ENCODE peak calls at places on chromosomes 3 and 15, in nine cellular contexts. One of them, this sample, is unnamed.

GRCh38 chr15:56052389-56053045 is 59.1 kb upstream of the NEDD4 start:
- DNase-seq in GM03348: peak
- DNase-seq in activated naive CD8-positive, alpha-beta T cell treated with anti-CD3 and anti-CD28 coated beads, Interleukin-2, amount 50 U/mL, for 24 hours: no peak
- DNase-seq in activated CD8-positive, alpha-beta memory T cell treated with anti-CD3 and anti-CD28 coated beads, Interleukin-2, amount 50 U/mL, for 48 hours: no peak
- DNase-seq in HT-29: peak
- DNase-seq in T-helper 2 cell: no peak
- DNase-seq in ACHN: peak
- DNase-seq in GM23248: peak
- DNase-seq in activated CD4-positive, alpha-beta T cell treated with anti-CD3 and anti-CD28 coated beads, Interleukin-2, amount 50 U/mL, for 48 hours: no peak
- DNase-seq in this sample: peak

GRCh38 chr15:39667382-39668127 is 86.7 kb downstream of the THBS1 start:
- DNase-seq in GM23248: no peak
- DNase-seq in GM03348: no peak
- DNase-seq in activated naive CD8-positive, alpha-beta T cell treated with anti-CD3 and anti-CD28 coated beads, Interleukin-2, amount 50 U/mL, for 24 hours: no peak
- DNase-seq in T-helper 2 cell: no peak
- DNase-seq in ACHN: no peak
- DNase-seq in HT-29: no peak
- DNase-seq in activated CD4-positive, alpha-beta T cell treated with anti-CD3 and anti-CD28 coated beads, Interleukin-2, amount 50 U/mL, for 48 hours: no peak
- DNase-seq in activated CD8-positive, alpha-beta memory T cell treated with anti-CD3 and anti-CD28 coated beads, Interleukin-2, amount 50 U/mL, for 48 hours: no peak
- DNase-seq in this sample: no peak

GRCh38 chr3:195066441-195066841 is 204.5 kb downstream of the XXYLT1 start:
- DNase-seq in GM03348: no peak
- DNase-seq in activated naive CD8-positive, alpha-beta T cell treated with anti-CD3 and anti-CD28 coated beads, Interleukin-2, amount 50 U/mL, for 24 hours: no peak
- DNase-seq in HT-29: no peak
- DNase-seq in GM23248: no peak
- DNase-seq in T-helper 2 cell: no peak
- DNase-seq in activated CD4-positive, alpha-beta T cell treated with anti-CD3 and anti-CD28 coated beads, Interleukin-2, amount 50 U/mL, for 48 hours: no peak
- DNase-seq in activated CD8-positive, alpha-beta memory T cell treated with anti-CD3 and anti-CD28 coated beads, Interleukin-2, amount 50 U/mL, for 48 hours: no peak
- DNase-seq in ACHN: no peak
- DNase-seq in this sample: no peak

GRCh38 chr3:37456270-37456708 is 281.9 kb upstream of the LRRFIP2 start:
- DNase-seq in ACHN: no peak
- DNase-seq in GM03348: peak
- DNase-seq in T-helper 2 cell: no peak
- DNase-seq in activated CD8-positive, alpha-beta memory T cell treated with anti-CD3 and anti-CD28 coated beads, Interleukin-2, amount 50 U/mL, for 48 hours: no peak
- DNase-seq in GM23248: peak
- DNase-seq in activated naive CD8-positive, alpha-beta T cell treated with anti-CD3 and anti-CD28 coated beads, Interleukin-2, amount 50 U/mL, for 24 hours: no peak
- DNase-seq in HT-29: no peak
- DNase-seq in activated CD4-positive, alpha-beta T cell treated with anti-CD3 and anti-CD28 coated beads, Interleukin-2, amount 50 U/mL, for 48 hours: no peak
- DNase-seq in this sample: peak

GRCh38 chr3:16146015-16146730 is 28.3 kb upstream of the GALNT15 start:
- DNase-seq in activated naive CD8-positive, alpha-beta T cell treated with anti-CD3 and anti-CD28 coated beads, Interleukin-2, amount 50 U/mL, for 24 hours: no peak
- DNase-seq in T-helper 2 cell: no peak
- DNase-seq in ACHN: no peak
- DNase-seq in HT-29: no peak
- DNase-seq in GM23248: no peak
- DNase-seq in GM03348: no peak
- DNase-seq in activated CD8-positive, alpha-beta memory T cell treated with anti-CD3 and anti-CD28 coated beads, Interleukin-2, amount 50 U/mL, for 48 hours: no peak
- DNase-seq in activated CD4-positive, alpha-beta T cell treated with anti-CD3 and anti-CD28 coated beads, Interleukin-2, amount 50 U/mL, for 48 hours: no peak
- DNase-seq in this sample: no peak

GRCh38 chr3:72288955-72289707 is 504.2 kb upstream of the PROK2 start:
- DNase-seq in ACHN: peak
- DNase-seq in activated CD8-positive, alpha-beta memory T cell treated with anti-CD3 and anti-CD28 coated beads, Interleukin-2, amount 50 U/mL, for 48 hours: no peak
- DNase-seq in GM03348: peak
- DNase-seq in GM23248: peak
- DNase-seq in activated CD4-positive, alpha-beta T cell treated with anti-CD3 and anti-CD28 coated beads, Interleukin-2, amount 50 U/mL, for 48 hours: no peak
- DNase-seq in HT-29: no peak
- DNase-seq in T-helper 2 cell: no peak
- DNase-seq in activated naive CD8-positive, alpha-beta T cell treated with anti-CD3 and anti-CD28 coated beads, Interleukin-2, amount 50 U/mL, for 24 hours: no peak
- DNase-seq in this sample: peak

GRCh38 chr3:141845407-141846049 is 30.9 kb upstream of the ATP1B3 start:
- DNase-seq in GM23248: no peak
- DNase-seq in T-helper 2 cell: peak
- DNase-seq in activated CD8-positive, alpha-beta memory T cell treated with anti-CD3 and anti-CD28 coated beads, Interleukin-2, amount 50 U/mL, for 48 hours: no peak
- DNase-seq in activated naive CD8-positive, alpha-beta T cell treated with anti-CD3 and anti-CD28 coated beads, Interleukin-2, amount 50 U/mL, for 24 hours: peak
- DNase-seq in HT-29: no peak
- DNase-seq in GM03348: no peak
- DNase-seq in activated CD4-positive, alpha-beta T cell treated with anti-CD3 and anti-CD28 coated beads, Interleukin-2, amount 50 U/mL, for 48 hours: peak
- DNase-seq in ACHN: no peak
- DNase-seq in this sample: peak

GRCh38 chr3:87949189-87949878 is 109.5 kb downstream of the CGGBP1 start:
- DNase-seq in T-helper 2 cell: no peak
- DNase-seq in GM23248: no peak
- DNase-seq in GM03348: no peak
- DNase-seq in HT-29: no peak
- DNase-seq in activated CD8-positive, alpha-beta memory T cell treated with anti-CD3 and anti-CD28 coated beads, Interleukin-2, amount 50 U/mL, for 48 hours: no peak
- DNase-seq in ACHN: no peak
- DNase-seq in activated naive CD8-positive, alpha-beta T cell treated with anti-CD3 and anti-CD28 coated beads, Interleukin-2, amount 50 U/mL, for 24 hours: no peak
- DNase-seq in activated CD4-positive, alpha-beta T cell treated with anti-CD3 and anti-CD28 coated beads, Interleukin-2, amount 50 U/mL, for 48 hours: no peak
- DNase-seq in this sample: no peak

GRCh38 chr3:16618721-16619120 is 13.5 kb upstream of the DAZL start:
- DNase-seq in ACHN: no peak
- DNase-seq in activated naive CD8-positive, alpha-beta T cell treated with anti-CD3 and anti-CD28 coated beads, Interleukin-2, amount 50 U/mL, for 24 hours: no peak
- DNase-seq in activated CD4-positive, alpha-beta T cell treated with anti-CD3 and anti-CD28 coated beads, Interleukin-2, amount 50 U/mL, for 48 hours: no peak
- DNase-seq in GM23248: peak
- DNase-seq in T-helper 2 cell: no peak
- DNase-seq in HT-29: no peak
- DNase-seq in GM03348: peak
- DNase-seq in activated CD8-positive, alpha-beta memory T cell treated with anti-CD3 and anti-CD28 coated beads, Interleukin-2, amount 50 U/mL, for 48 hours: no peak
- DNase-seq in this sample: no peak

GRCh38 chr3:149547413-149547812 is 72.9 kb downstream of the TM4SF4 start:
- DNase-seq in activated CD8-positive, alpha-beta memory T cell treated with anti-CD3 and anti-CD28 coated beads, Interleukin-2, amount 50 U/mL, for 48 hours: no peak
- DNase-seq in ACHN: no peak
- DNase-seq in activated naive CD8-positive, alpha-beta T cell treated with anti-CD3 and anti-CD28 coated beads, Interleukin-2, amount 50 U/mL, for 24 hours: no peak
- DNase-seq in GM03348: peak
- DNase-seq in activated CD4-positive, alpha-beta T cell treated with anti-CD3 and anti-CD28 coated beads, Interleukin-2, amount 50 U/mL, for 48 hours: no peak
- DNase-seq in GM23248: peak
- DNase-seq in HT-29: no peak
- DNase-seq in T-helper 2 cell: no peak
- DNase-seq in this sample: no peak

GRCh38 chr3:128413003-128413370 is 53.7 kb downstream of the DNAJB8 start:
- DNase-seq in GM23248: no peak
- DNase-seq in HT-29: no peak
- DNase-seq in T-helper 2 cell: no peak
- DNase-seq in ACHN: no peak
- DNase-seq in GM03348: no peak
- DNase-seq in activated naive CD8-positive, alpha-beta T cell treated with anti-CD3 and anti-CD28 coated beads, Interleukin-2, amount 50 U/mL, for 24 hours: no peak
- DNase-seq in activated CD8-positive, alpha-beta memory T cell treated with anti-CD3 and anti-CD28 coated beads, Interleukin-2, amount 50 U/mL, for 48 hours: no peak
- DNase-seq in activated CD4-positive, alpha-beta T cell treated with anti-CD3 and anti-CD28 coated beads, Interleukin-2, amount 50 U/mL, for 48 hours: no peak
- DNase-seq in this sample: no peak

GRCh38 chr15:57298843-57299550 is 77.3 kb upstream of the CGNL1 start:
- DNase-seq in GM23248: no peak
- DNase-seq in activated CD8-positive, alpha-beta memory T cell treated with anti-CD3 and anti-CD28 coated beads, Interleukin-2, amount 50 U/mL, for 48 hours: no peak
- DNase-seq in GM03348: no peak
- DNase-seq in T-helper 2 cell: no peak
- DNase-seq in activated CD4-positive, alpha-beta T cell treated with anti-CD3 and anti-CD28 coated beads, Interleukin-2, amount 50 U/mL, for 48 hours: no peak
- DNase-seq in HT-29: no peak
- DNase-seq in ACHN: no peak
- DNase-seq in activated naive CD8-positive, alpha-beta T cell treated with anti-CD3 and anti-CD28 coated beads, Interleukin-2, amount 50 U/mL, for 24 hours: no peak
- DNase-seq in this sample: no peak

GRCh38 chr15:75200765-75201608 is 695 bp upstream of the C15orf39 start:
- DNase-seq in HT-29: peak
- DNase-seq in GM03348: peak
- DNase-seq in activated naive CD8-positive, alpha-beta T cell treated with anti-CD3 and anti-CD28 coated beads, Interleukin-2, amount 50 U/mL, for 24 hours: peak
- DNase-seq in activated CD4-positive, alpha-beta T cell treated with anti-CD3 and anti-CD28 coated beads, Interleukin-2, amount 50 U/mL, for 48 hours: peak
- DNase-seq in T-helper 2 cell: peak
- DNase-seq in activated CD8-positive, alpha-beta memory T cell treated with anti-CD3 and anti-CD28 coated beads, Interleukin-2, amount 50 U/mL, for 48 hours: peak
- DNase-seq in ACHN: no peak
- DNase-seq in GM23248: peak
- DNase-seq in this sample: peak

GRCh38 chr15:40932146-40932545 is 3.0 kb downstream of the DLL4 start:
- DNase-seq in GM23248: no peak
- DNase-seq in activated naive CD8-positive, alpha-beta T cell treated with anti-CD3 and anti-CD28 coated beads, Interleukin-2, amount 50 U/mL, for 24 hours: no peak
- DNase-seq in T-helper 2 cell: no peak
- DNase-seq in activated CD8-positive, alpha-beta memory T cell treated with anti-CD3 and anti-CD28 coated beads, Interleukin-2, amount 50 U/mL, for 48 hours: no peak
- DNase-seq in HT-29: peak
- DNase-seq in GM03348: no peak
- DNase-seq in activated CD4-positive, alpha-beta T cell treated with anti-CD3 and anti-CD28 coated beads, Interleukin-2, amount 50 U/mL, for 48 hours: no peak
- DNase-seq in ACHN: no peak
- DNase-seq in this sample: peak

GRCh38 chr15:99507016-99507731 is 58.6 kb upstream of the MEF2A start:
- DNase-seq in activated CD4-positive, alpha-beta T cell treated with anti-CD3 and anti-CD28 coated beads, Interleukin-2, amount 50 U/mL, for 48 hours: no peak
- DNase-seq in GM23248: peak
- DNase-seq in activated CD8-positive, alpha-beta memory T cell treated with anti-CD3 and anti-CD28 coated beads, Interleukin-2, amount 50 U/mL, for 48 hours: no peak
- DNase-seq in activated naive CD8-positive, alpha-beta T cell treated with anti-CD3 and anti-CD28 coated beads, Interleukin-2, amount 50 U/mL, for 24 hours: no peak
- DNase-seq in HT-29: no peak
- DNase-seq in T-helper 2 cell: no peak
- DNase-seq in GM03348: no peak
- DNase-seq in ACHN: no peak
- DNase-seq in this sample: no peak

GRCh38 chr3:123816673-123817207 is 67.4 kb downstream of the MYLK start:
- DNase-seq in GM23248: peak
- DNase-seq in activated CD8-positive, alpha-beta memory T cell treated with anti-CD3 and anti-CD28 coated beads, Interleukin-2, amount 50 U/mL, for 48 hours: no peak
- DNase-seq in T-helper 2 cell: no peak
- DNase-seq in HT-29: no peak
- DNase-seq in ACHN: no peak
- DNase-seq in activated naive CD8-positive, alpha-beta T cell treated with anti-CD3 and anti-CD28 coated beads, Interleukin-2, amount 50 U/mL, for 24 hours: no peak
- DNase-seq in GM03348: peak
- DNase-seq in activated CD4-positive, alpha-beta T cell treated with anti-CD3 and anti-CD28 coated beads, Interleukin-2, amount 50 U/mL, for 48 hours: no peak
- DNase-seq in this sample: no peak

GRCh38 chr3:29281265-29282228 is 676 bp downstream of the RBMS3 start:
- DNase-seq in GM03348: peak
- DNase-seq in GM23248: peak
- DNase-seq in T-helper 2 cell: no peak
- DNase-seq in activated CD4-positive, alpha-beta T cell treated with anti-CD3 and anti-CD28 coated beads, Interleukin-2, amount 50 U/mL, for 48 hours: no peak
- DNase-seq in activated naive CD8-positive, alpha-beta T cell treated with anti-CD3 and anti-CD28 coated beads, Interleukin-2, amount 50 U/mL, for 24 hours: no peak
- DNase-seq in HT-29: no peak
- DNase-seq in ACHN: peak
- DNase-seq in activated CD8-positive, alpha-beta memory T cell treated with anti-CD3 and anti-CD28 coated beads, Interleukin-2, amount 50 U/mL, for 48 hours: no peak
- DNase-seq in this sample: peak

GRCh38 chr3:55641914-55642313 is 154.8 kb upstream of the WNT5A start:
- DNase-seq in HT-29: no peak
- DNase-seq in activated CD4-positive, alpha-beta T cell treated with anti-CD3 and anti-CD28 coated beads, Interleukin-2, amount 50 U/mL, for 48 hours: no peak
- DNase-seq in GM03348: no peak
- DNase-seq in GM23248: no peak
- DNase-seq in ACHN: no peak
- DNase-seq in activated CD8-positive, alpha-beta memory T cell treated with anti-CD3 and anti-CD28 coated beads, Interleukin-2, amount 50 U/mL, for 48 hours: no peak
- DNase-seq in activated naive CD8-positive, alpha-beta T cell treated with anti-CD3 and anti-CD28 coated beads, Interleukin-2, amount 50 U/mL, for 24 hours: no peak
- DNase-seq in T-helper 2 cell: no peak
- DNase-seq in this sample: no peak

GRCh38 chr3:15659254-15659975 is 57.9 kb downstream of the BTD start:
- DNase-seq in activated CD8-positive, alpha-beta memory T cell treated with anti-CD3 and anti-CD28 coated beads, Interleukin-2, amount 50 U/mL, for 48 hours: no peak
- DNase-seq in T-helper 2 cell: no peak
- DNase-seq in activated naive CD8-positive, alpha-beta T cell treated with anti-CD3 and anti-CD28 coated beads, Interleukin-2, amount 50 U/mL, for 24 hours: no peak
- DNase-seq in activated CD4-positive, alpha-beta T cell treated with anti-CD3 and anti-CD28 coated beads, Interleukin-2, amount 50 U/mL, for 48 hours: no peak
- DNase-seq in GM23248: peak
- DNase-seq in GM03348: no peak
- DNase-seq in ACHN: no peak
- DNase-seq in HT-29: no peak
- DNase-seq in this sample: no peak

GRCh38 chr3:135965129-135965505 is 411 bp upstream of the PPP2R3A start:
- DNase-seq in T-helper 2 cell: no peak
- DNase-seq in activated CD4-positive, alpha-beta T cell treated with anti-CD3 and anti-CD28 coated beads, Interleukin-2, amount 50 U/mL, for 48 hours: no peak
- DNase-seq in activated naive CD8-positive, alpha-beta T cell treated with anti-CD3 and anti-CD28 coated beads, Interleukin-2, amount 50 U/mL, for 24 hours: no peak
- DNase-seq in activated CD8-positive, alpha-beta memory T cell treated with anti-CD3 and anti-CD28 coated beads, Interleukin-2, amount 50 U/mL, for 48 hours: no peak
- DNase-seq in GM03348: no peak
- DNase-seq in ACHN: no peak
- DNase-seq in GM23248: no peak
- DNase-seq in HT-29: no peak
- DNase-seq in this sample: no peak

GRCh38 chr3:20683912-20684311 is 497.9 kb upstream of the SGO1 start:
- DNase-seq in activated CD8-positive, alpha-beta memory T cell treated with anti-CD3 and anti-CD28 coated beads, Interleukin-2, amount 50 U/mL, for 48 hours: no peak
- DNase-seq in T-helper 2 cell: no peak
- DNase-seq in activated CD4-positive, alpha-beta T cell treated with anti-CD3 and anti-CD28 coated beads, Interleukin-2, amount 50 U/mL, for 48 hours: no peak
- DNase-seq in GM23248: peak
- DNase-seq in activated naive CD8-positive, alpha-beta T cell treated with anti-CD3 and anti-CD28 coated beads, Interleukin-2, amount 50 U/mL, for 24 hours: no peak
- DNase-seq in HT-29: no peak
- DNase-seq in ACHN: no peak
- DNase-seq in GM03348: peak
- DNase-seq in this sample: no peak

GRCh38 chr15:95018888-95019545 is 787.7 kb downstream of the MCTP2 start:
- DNase-seq in activated naive CD8-positive, alpha-beta T cell treated with anti-CD3 and anti-CD28 coated beads, Interleukin-2, amount 50 U/mL, for 24 hours: no peak
- DNase-seq in ACHN: peak
- DNase-seq in GM03348: peak
- DNase-seq in T-helper 2 cell: no peak
- DNase-seq in activated CD8-positive, alpha-beta memory T cell treated with anti-CD3 and anti-CD28 coated beads, Interleukin-2, amount 50 U/mL, for 48 hours: no peak
- DNase-seq in HT-29: peak
- DNase-seq in GM23248: peak
- DNase-seq in activated CD4-positive, alpha-beta T cell treated with anti-CD3 and anti-CD28 coated beads, Interleukin-2, amount 50 U/mL, for 48 hours: no peak
- DNase-seq in this sample: no peak

GRCh38 chr15:77033729-77034619 is 36.9 kb downstream of the TSPAN3 start:
- DNase-seq in ACHN: no peak
- DNase-seq in GM23248: no peak
- DNase-seq in activated naive CD8-positive, alpha-beta T cell treated with anti-CD3 and anti-CD28 coated beads, Interleukin-2, amount 50 U/mL, for 24 hours: no peak
- DNase-seq in GM03348: peak
- DNase-seq in T-helper 2 cell: no peak
- DNase-seq in activated CD4-positive, alpha-beta T cell treated with anti-CD3 and anti-CD28 coated beads, Interleukin-2, amount 50 U/mL, for 48 hours: peak
- DNase-seq in HT-29: no peak
- DNase-seq in activated CD8-positive, alpha-beta memory T cell treated with anti-CD3 and anti-CD28 coated beads, Interleukin-2, amount 50 U/mL, for 48 hours: peak
- DNase-seq in this sample: no peak

GRCh38 chr15:88108991-88109390 is 147.5 kb downstream of the NTRK3 start:
- DNase-seq in activated naive CD8-positive, alpha-beta T cell treated with anti-CD3 and anti-CD28 coated beads, Interleukin-2, amount 50 U/mL, for 24 hours: no peak
- DNase-seq in activated CD4-positive, alpha-beta T cell treated with anti-CD3 and anti-CD28 coated beads, Interleukin-2, amount 50 U/mL, for 48 hours: no peak
- DNase-seq in GM23248: no peak
- DNase-seq in T-helper 2 cell: no peak
- DNase-seq in ACHN: no peak
- DNase-seq in activated CD8-positive, alpha-beta memory T cell treated with anti-CD3 and anti-CD28 coated beads, Interleukin-2, amount 50 U/mL, for 48 hours: no peak
- DNase-seq in HT-29: no peak
- DNase-seq in GM03348: no peak
- DNase-seq in this sample: no peak

GRCh38 chr3:8581806-8582436 is 62.7 kb downstream of the SSUH2 start:
- DNase-seq in HT-29: no peak
- DNase-seq in GM03348: no peak
- DNase-seq in activated CD4-positive, alpha-beta T cell treated with anti-CD3 and anti-CD28 coated beads, Interleukin-2, amount 50 U/mL, for 48 hours: no peak
- DNase-seq in ACHN: no peak
- DNase-seq in T-helper 2 cell: no peak
- DNase-seq in GM23248: no peak
- DNase-seq in activated naive CD8-positive, alpha-beta T cell treated with anti-CD3 and anti-CD28 coated beads, Interleukin-2, amount 50 U/mL, for 24 hours: no peak
- DNase-seq in activated CD8-positive, alpha-beta memory T cell treated with anti-CD3 and anti-CD28 coated beads, Interleukin-2, amount 50 U/mL, for 48 hours: no peak
- DNase-seq in this sample: no peak

GRCh38 chr3:174667386-174667785 is 191.7 kb upstream of the NAALADL2 start:
- DNase-seq in activated CD4-positive, alpha-beta T cell treated with anti-CD3 and anti-CD28 coated beads, Interleukin-2, amount 50 U/mL, for 48 hours: no peak
- DNase-seq in T-helper 2 cell: no peak
- DNase-seq in ACHN: no peak
- DNase-seq in GM23248: no peak
- DNase-seq in activated CD8-positive, alpha-beta memory T cell treated with anti-CD3 and anti-CD28 coated beads, Interleukin-2, amount 50 U/mL, for 48 hours: no peak
- DNase-seq in GM03348: no peak
- DNase-seq in HT-29: no peak
- DNase-seq in activated naive CD8-positive, alpha-beta T cell treated with anti-CD3 and anti-CD28 coated beads, Interleukin-2, amount 50 U/mL, for 24 hours: no peak
- DNase-seq in this sample: no peak

GRCh38 chr15:45331977-45332376 is 46.4 kb downstream of the GATM start:
- DNase-seq in activated CD4-positive, alpha-beta T cell treated with anti-CD3 and anti-CD28 coated beads, Interleukin-2, amount 50 U/mL, for 48 hours: no peak
- DNase-seq in T-helper 2 cell: no peak
- DNase-seq in activated naive CD8-positive, alpha-beta T cell treated with anti-CD3 and anti-CD28 coated beads, Interleukin-2, amount 50 U/mL, for 24 hours: no peak
- DNase-seq in HT-29: no peak
- DNase-seq in GM03348: peak
- DNase-seq in ACHN: no peak
- DNase-seq in activated CD8-positive, alpha-beta memory T cell treated with anti-CD3 and anti-CD28 coated beads, Interleukin-2, amount 50 U/mL, for 48 hours: no peak
- DNase-seq in GM23248: no peak
- DNase-seq in this sample: no peak

GRCh38 chr3:880371-880770 is 212.5 kb upstream of the CNTN6 start:
- DNase-seq in activated naive CD8-positive, alpha-beta T cell treated with anti-CD3 and anti-CD28 coated beads, Interleukin-2, amount 50 U/mL, for 24 hours: no peak
- DNase-seq in HT-29: no peak
- DNase-seq in activated CD4-positive, alpha-beta T cell treated with anti-CD3 and anti-CD28 coated beads, Interleukin-2, amount 50 U/mL, for 48 hours: no peak
- DNase-seq in GM03348: no peak
- DNase-seq in ACHN: no peak
- DNase-seq in T-helper 2 cell: no peak
- DNase-seq in activated CD8-positive, alpha-beta memory T cell treated with anti-CD3 and anti-CD28 coated beads, Interleukin-2, amount 50 U/mL, for 48 hours: no peak
- DNase-seq in GM23248: no peak
- DNase-seq in this sample: no peak

GRCh38 chr3:169744332-169745054 is 20.4 kb downstream of the TERC start:
- DNase-seq in ACHN: peak
- DNase-seq in activated naive CD8-positive, alpha-beta T cell treated with anti-CD3 and anti-CD28 coated beads, Interleukin-2, amount 50 U/mL, for 24 hours: no peak
- DNase-seq in HT-29: peak
- DNase-seq in activated CD4-positive, alpha-beta T cell treated with anti-CD3 and anti-CD28 coated beads, Interleukin-2, amount 50 U/mL, for 48 hours: no peak
- DNase-seq in GM23248: peak
- DNase-seq in GM03348: no peak
- DNase-seq in T-helper 2 cell: no peak
- DNase-seq in activated CD8-positive, alpha-beta memory T cell treated with anti-CD3 and anti-CD28 coated beads, Interleukin-2, amount 50 U/mL, for 48 hours: no peak
- DNase-seq in this sample: peak

GRCh38 chr3:64151335-64151871 is 73.9 kb downstream of the PRICKLE2 start:
- DNase-seq in HT-29: no peak
- DNase-seq in activated CD4-positive, alpha-beta T cell treated with anti-CD3 and anti-CD28 coated beads, Interleukin-2, amount 50 U/mL, for 48 hours: no peak
- DNase-seq in GM23248: no peak
- DNase-seq in T-helper 2 cell: no peak
- DNase-seq in activated CD8-positive, alpha-beta memory T cell treated with anti-CD3 and anti-CD28 coated beads, Interleukin-2, amount 50 U/mL, for 48 hours: no peak
- DNase-seq in GM03348: no peak
- DNase-seq in ACHN: no peak
- DNase-seq in activated naive CD8-positive, alpha-beta T cell treated with anti-CD3 and anti-CD28 coated beads, Interleukin-2, amount 50 U/mL, for 24 hours: no peak
- DNase-seq in this sample: no peak

GRCh38 chr3:67647390-67647878 is 7.0 kb downstream of the SUCLG2 start:
- DNase-seq in GM23248: peak
- DNase-seq in activated CD8-positive, alpha-beta memory T cell treated with anti-CD3 and anti-CD28 coated beads, Interleukin-2, amount 50 U/mL, for 48 hours: no peak
- DNase-seq in T-helper 2 cell: no peak
- DNase-seq in activated CD4-positive, alpha-beta T cell treated with anti-CD3 and anti-CD28 coated beads, Interleukin-2, amount 50 U/mL, for 48 hours: no peak
- DNase-seq in ACHN: peak
- DNase-seq in GM03348: peak
- DNase-seq in activated naive CD8-positive, alpha-beta T cell treated with anti-CD3 and anti-CD28 coated beads, Interleukin-2, amount 50 U/mL, for 24 hours: no peak
- DNase-seq in HT-29: peak
- DNase-seq in this sample: no peak